ENCODE peak calls at places on chromosomes 2 and 18, in ten cellular contexts. R is Peyer's patch, N is uterus, U is adipocyte, O is PC-9, I is right lobe of liver, L is fibroblast of mammary gland, F is thyroid gland, Y is tibial artery, E is GM06990. Z is an unnamed sample.

GRCh38 chr2:9638532-9638931 is 7.7 kb upstream of the YWHAQ start:
- DNase-seq in R (peak), N (peak), U (peak), O (peak), I (peak), L (peak), F (peak), Y (peak), E (no peak), Z (peak)

GRCh38 chr2:120332384-120332783 is 13.6 kb upstream of the INHBB start:
- DNase-seq in R (no peak), N (no peak), U (no peak), O (no peak), I (no peak), L (no peak), F (no peak), Y (no peak), E (no peak), Z (no peak)

GRCh38 chr2:221572821-221573429 is 821 bp upstream of the EPHA4 start:
- DNase-seq in R (peak), N (peak), U (peak), O (peak), I (peak), L (peak), F (peak), Y (no peak), E (peak), Z (peak)

GRCh38 chr18:26510337-26510736 is 38.0 kb downstream of the KCTD1 start:
- DNase-seq in R (no peak), N (no peak), U (peak), O (no peak), I (no peak), L (no peak), F (no peak), Y (no peak), E (no peak), Z (no peak)

GRCh38 chr18:57121542-57122112 is 25.3 kb upstream of the BOD1L2 start:
- DNase-seq in R (no peak), N (no peak), U (no peak), O (no peak), I (no peak), L (no peak), F (no peak), Y (no peak), E (no peak), Z (no peak)

GRCh38 chr18:62485684-62486083 is 37.1 kb upstream of the ZCCHC2 start:
- DNase-seq in R (no peak), N (peak), U (peak), O (peak), I (no peak), L (peak), F (peak), Y (no peak), E (no peak), Z (no peak)

GRCh38 chr2:181430406-181431199 is 26.6 kb upstream of the ITGA4 start:
- DNase-seq in R (no peak), N (no peak), U (no peak), O (no peak), I (no peak), L (peak), F (no peak), Y (no peak), E (no peak), Z (no peak)

GRCh38 chr2:10688921-10689807 is 611 bp downstream of the NOL10 start:
- DNase-seq in R (no peak), N (no peak), U (peak), O (no peak), I (peak), L (peak), F (peak), Y (peak), E (no peak), Z (peak)

GRCh38 chr18:60197233-60197632 is 175.3 kb downstream of the MC4R start:
- DNase-seq in R (no peak), N (no peak), U (no peak), O (no peak), I (no peak), L (no peak), F (no peak), Y (no peak), E (no peak), Z (no peak)

GRCh38 chr18:27763936-27764335 is 413.0 kb downstream of the CDH2 start:
- DNase-seq in R (no peak), N (no peak), U (peak), O (no peak), I (no peak), L (no peak), F (no peak), Y (no peak), E (no peak), Z (no peak)

GRCh38 chr18:48847807-48848486 is 102.8 kb downstream of the SMAD7 start:
- DNase-seq in R (no peak), N (no peak), U (no peak), O (no peak), I (peak), L (no peak), F (no peak), Y (no peak), E (no peak), Z (no peak)

GRCh38 chr18:70296289-70296688 is 7.4 kb downstream of the SOCS6 start:
- DNase-seq in R (no peak), N (no peak), U (no peak), O (no peak), I (peak), L (no peak), F (no peak), Y (no peak), E (no peak), Z (peak)

GRCh38 chr2:674319-674985 is 2.8 kb downstream of the TMEM18 start:
- DNase-seq in R (no peak), N (no peak), U (peak), O (no peak), I (no peak), L (peak), F (no peak), Y (no peak), E (no peak), Z (no peak)

GRCh38 chr18:48723837-48724236 is 185.0 kb downstream of the CTIF start:
- DNase-seq in R (no peak), N (no peak), U (no peak), O (no peak), I (no peak), L (no peak), F (no peak), Y (no peak), E (no peak), Z (no peak)

GRCh38 chr2:69209482-69209881 is 177.5 kb downstream of the GFPT1 start:
- DNase-seq in R (no peak), N (no peak), U (no peak), O (no peak), I (no peak), L (no peak), F (no peak), Y (no peak), E (no peak), Z (no peak)

GRCh38 chr2:47354013-47354816 is 48.7 kb upstream of the MSH2 start:
- DNase-seq in R (no peak), N (no peak), U (no peak), O (peak), I (no peak), L (peak), F (no peak), Y (no peak), E (no peak), Z (no peak)

GRCh38 chr2:229431331-229431954 is 160.4 kb upstream of the PID1 start:
- DNase-seq in R (no peak), N (no peak), U (peak), O (peak), I (no peak), L (peak), F (no peak), Y (no peak), E (no peak), Z (no peak)

GRCh38 chr18:35099911-35100310 is 58.7 kb downstream of the MAPRE2 start:
- DNase-seq in R (no peak), N (no peak), U (no peak), O (no peak), I (no peak), L (peak), F (no peak), Y (no peak), E (no peak), Z (no peak)

GRCh38 chr2:24969784-24970183 is 2.0 kb downstream of the DNAJC27 start:
- DNase-seq in R (no peak), N (no peak), U (peak), O (no peak), I (no peak), L (peak), F (no peak), Y (no peak), E (no peak), Z (no peak)

GRCh38 chr2:178949151-178949550 is 100.8 kb downstream of the CCDC141 start:
- DNase-seq in R (no peak), N (no peak), U (no peak), O (no peak), I (no peak), L (no peak), F (no peak), Y (no peak), E (no peak), Z (no peak)

GRCh38 chr2:202023198-202023903 is 10.3 kb upstream of the FZD7 start:
- DNase-seq in R (no peak), N (no peak), U (no peak), O (no peak), I (no peak), L (no peak), F (peak), Y (no peak), E (no peak), Z (no peak)

GRCh38 chr2:66565291-66565690 is 130.4 kb downstream of the MEIS1 start:
- DNase-seq in R (no peak), N (no peak), U (no peak), O (no peak), I (no peak), L (peak), F (no peak), Y (no peak), E (no peak), Z (no peak)

GRCh38 chr2:100105678-100106054 is 36.7 kb downstream of the AFF3 start:
- DNase-seq in R (no peak), N (no peak), U (no peak), O (no peak), I (no peak), L (no peak), F (no peak), Y (no peak), E (peak), Z (no peak)

GRCh38 chr2:230661072-230661957 is 51.3 kb upstream of the CAB39 start:
- DNase-seq in R (peak), N (no peak), U (no peak), O (no peak), I (no peak), L (no peak), F (no peak), Y (no peak), E (peak), Z (no peak)

GRCh38 chr2:118527571-118527970 is 319.9 kb downstream of the EN1 start:
- DNase-seq in R (no peak), N (no peak), U (no peak), O (no peak), I (no peak), L (peak), F (no peak), Y (no peak), E (no peak), Z (no peak)

DNA sequence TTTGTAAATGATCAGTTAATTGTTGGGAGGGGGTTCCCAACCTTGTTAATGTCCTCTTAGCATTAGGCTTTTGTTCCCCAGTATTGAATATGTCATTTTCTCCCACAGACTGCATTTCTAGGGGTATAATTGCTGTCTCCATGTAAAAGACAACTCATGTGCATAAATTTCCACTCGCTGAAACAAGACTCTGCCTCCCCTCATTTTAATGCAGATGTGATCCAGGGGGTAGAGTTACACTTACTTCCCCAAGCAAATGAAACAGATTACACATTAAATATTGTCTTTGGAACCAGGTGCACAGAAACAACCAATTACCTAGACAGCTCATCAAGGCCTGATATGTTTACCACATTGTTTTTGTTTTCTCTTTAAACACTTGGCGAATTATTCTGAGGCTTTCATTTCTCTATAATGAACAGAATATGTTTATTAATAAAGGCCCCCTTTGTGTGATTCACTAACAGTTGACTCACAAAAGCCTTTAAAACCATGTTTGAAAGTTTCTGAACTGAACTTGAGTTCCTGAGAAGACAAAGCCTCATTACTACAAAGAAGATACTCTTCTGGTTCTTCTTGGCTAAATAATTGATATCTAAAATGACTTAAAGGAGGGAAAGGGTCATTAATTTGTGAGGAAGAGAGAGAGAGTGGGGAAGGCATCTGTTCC is 15.0 kb upstream of the ACVR1 start:
- DNase-seq in R (no peak), N (no peak), U (no peak), O (no peak), I (no peak), L (no peak), F (no peak), Y (no peak), E (no peak), Z (no peak)
- H3K4me3 ChIP-seq in R (no peak), N (no peak), U (no peak), O (no peak), I (no peak), L (no peak), F (no peak), Y (no peak), E (no peak), Z (no peak)

DNA sequence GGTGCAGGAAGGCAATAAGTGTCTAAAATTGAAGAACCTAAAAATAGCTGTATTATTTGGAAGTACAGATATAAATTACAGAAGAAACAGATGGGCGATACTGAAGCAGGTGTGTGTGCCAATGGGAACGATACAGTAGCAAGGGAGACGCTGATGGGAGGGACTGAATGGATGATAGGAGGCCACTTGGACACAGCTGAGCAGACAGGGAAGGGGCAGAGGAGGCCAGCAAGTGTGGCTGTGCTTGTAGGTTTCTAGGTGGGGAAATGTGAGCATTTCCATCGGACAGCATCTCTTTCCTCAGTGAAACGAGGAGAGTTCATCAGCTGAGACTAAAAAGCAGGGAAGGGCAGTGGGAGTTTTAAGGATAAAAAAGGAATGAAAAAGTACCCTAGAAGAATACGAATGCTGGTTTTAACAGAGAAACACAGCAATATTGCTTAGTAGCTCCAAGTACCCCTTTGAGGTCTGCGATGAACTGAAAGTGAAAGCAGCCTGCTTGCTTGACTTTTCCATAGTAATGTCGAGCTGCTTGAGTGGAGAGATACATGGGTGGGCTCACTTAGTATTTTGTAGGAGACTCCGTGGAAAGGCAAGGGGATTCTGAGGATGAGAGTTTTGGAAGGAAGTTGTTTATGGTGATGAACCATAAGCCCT is 91.7 kb upstream of the EPC2 start:
- DNase-seq in R (no peak), N (no peak), U (peak), O (no peak), I (no peak), L (no peak), F (peak), Y (no peak), E (no peak), Z (no peak)
- H3K4me3 ChIP-seq in R (peak), N (peak), U (peak), O (no peak), I (peak), L (peak), F (no peak), Y (peak), E (peak), Z (peak)

GRCh38 chr2:37568565-37568964 is 102.9 kb downstream of the CDC42EP3 start:
- DNase-seq in R (no peak), N (no peak), U (no peak), O (no peak), I (no peak), L (no peak), F (no peak), Y (no peak), E (no peak), Z (no peak)

GRCh38 chr2:37569131-37569530 is 102.3 kb downstream of the CDC42EP3 start:
- DNase-seq in R (no peak), N (no peak), U (no peak), O (no peak), I (no peak), L (no peak), F (no peak), Y (no peak), E (no peak), Z (no peak)

GRCh38 chr2:37569986-37570688 is 101.3 kb downstream of the CDC42EP3 start:
- DNase-seq in R (no peak), N (no peak), U (peak), O (no peak), I (no peak), L (peak), F (no peak), Y (no peak), E (no peak), Z (no peak)

GRCh38 chr2:37571571-37572136 is 99.8 kb downstream of the CDC42EP3 start:
- DNase-seq in R (no peak), N (no peak), U (no peak), O (no peak), I (no peak), L (no peak), F (no peak), Y (no peak), E (no peak), Z (no peak)

DNA sequence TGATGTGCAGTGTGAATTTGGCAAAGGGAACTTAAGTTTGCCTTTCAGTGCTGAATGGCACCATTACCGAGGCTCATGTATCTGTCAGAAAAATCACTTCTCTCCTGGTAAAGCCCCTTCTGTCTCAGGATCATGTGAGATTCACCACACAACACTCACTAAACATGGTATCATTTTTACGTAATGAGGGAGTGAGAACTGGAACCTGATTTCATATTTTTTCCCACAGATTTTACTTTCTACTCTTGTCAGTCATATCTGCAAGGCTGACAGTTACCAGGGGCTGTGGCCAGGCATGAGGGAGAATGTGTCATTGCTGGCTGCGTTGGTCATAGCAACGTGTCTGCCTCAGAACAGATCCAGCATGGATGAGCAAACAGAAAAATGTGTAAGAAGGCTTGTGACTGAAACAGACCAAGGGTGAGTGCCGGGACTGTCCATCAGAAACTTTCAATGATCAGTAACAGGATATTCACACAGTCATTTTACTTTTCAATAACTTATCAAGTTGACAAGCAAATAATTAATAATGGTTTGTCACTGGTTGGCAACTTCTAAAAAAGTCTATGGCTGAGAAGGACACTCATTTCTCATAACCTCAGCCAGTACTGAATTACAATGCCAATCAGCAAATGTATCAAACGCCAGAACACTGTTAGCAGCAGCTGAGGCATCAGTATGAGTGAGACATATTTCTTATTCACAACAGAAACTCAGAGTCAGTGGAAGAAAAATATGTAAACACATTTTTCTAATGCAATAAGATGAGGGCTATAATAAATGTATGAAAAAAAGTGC is 100.5 kb downstream of the CDC42EP3 start:
- DNase-seq in R (no peak), N (no peak), U (peak), O (no peak), I (no peak), L (peak), F (no peak), Y (peak), E (peak), Z (no peak)
- H3K4me3 ChIP-seq in R (no peak), N (no peak), U (no peak), O (no peak), I (no peak), L (no peak), F (no peak), Y (no peak), E (no peak), Z (no peak)

GRCh38 chr18:33034212-33034611 is 261.4 kb upstream of the KLHL14 start:
- DNase-seq in R (no peak), N (no peak), U (no peak), O (no peak), I (no peak), L (no peak), F (no peak), Y (no peak), E (no peak), Z (no peak)
- H3K4me3 ChIP-seq in R (no peak), N (no peak), U (no peak), O (no peak), I (no peak), L (no peak), F (no peak), Y (no peak), E (no peak), Z (no peak)

GRCh38 chr18:28766027-28766426 is 589.1 kb upstream of the CDH2 start:
- DNase-seq in R (no peak), N (no peak), U (peak), O (no peak), I (no peak), L (peak), F (no peak), Y (no peak), E (no peak), Z (no peak)

GRCh38 chr18:28768791-28769768 is 592.1 kb upstream of the CDH2 start:
- DNase-seq in R (no peak), N (no peak), U (no peak), O (no peak), I (no peak), L (peak), F (no peak), Y (no peak), E (no peak), Z (no peak)

GRCh38 chr18:28767201-28767600 is 590.3 kb upstream of the CDH2 start:
- DNase-seq in R (no peak), N (no peak), U (peak), O (no peak), I (no peak), L (peak), F (no peak), Y (no peak), E (no peak), Z (no peak)

GRCh38 chr18:28767781-28768211 is 590.9 kb upstream of the CDH2 start:
- DNase-seq in R (no peak), N (no peak), U (peak), O (no peak), I (no peak), L (peak), F (no peak), Y (no peak), E (no peak), Z (no peak)

DNA sequence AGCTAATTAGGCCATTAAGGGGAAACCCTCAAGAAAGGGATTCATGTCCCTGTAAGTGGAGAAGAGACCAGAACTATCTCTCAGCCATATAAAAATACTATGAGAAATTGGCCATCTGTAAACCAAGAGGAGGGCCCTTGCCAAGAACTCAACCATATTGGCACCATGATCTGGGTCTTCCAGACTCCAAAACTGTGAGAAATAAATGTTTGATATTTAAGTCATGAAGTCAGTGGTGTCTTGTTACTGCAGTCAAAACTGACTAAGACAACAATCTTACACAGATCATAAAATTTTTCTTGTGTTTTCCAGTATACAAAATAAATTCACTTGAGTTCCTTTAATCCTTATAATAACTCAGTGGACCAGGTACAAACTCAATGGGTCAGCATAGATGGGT is 589.8 kb upstream of the CDH2 start:
- DNase-seq in R (no peak), N (no peak), U (peak), O (no peak), I (no peak), L (peak), F (no peak), Y (no peak), E (no peak), Z (no peak)
- H3K4me3 ChIP-seq in R (no peak), N (no peak), U (no peak), O (no peak), I (no peak), L (no peak), F (no peak), Y (no peak), E (no peak), Z (no peak)

Z was measured in left ventricle myocardium inferior.